ENCODE peak calls at places on chromosome 10, in four cellular contexts. Y is H54, D is tibial artery, N is NCI-H2081. S is an unnamed sample.

GRCh38 chr10:65358565-65358964 is 1567.3 kb upstream of the LRRTM3 start:
- DNase-seq in Y (no peak), D (no peak), N (peak), S (no peak)

GRCh38 chr10:108852211-108852610 is 1071.1 kb downstream of the XPNPEP1 start:
- DNase-seq in Y (no peak), N (no peak), D (no peak), S (no peak)

GRCh38 chr10:47406870-47407648 is 23.0 kb upstream of the ZNF488 start:
- DNase-seq in D (peak), Y (peak), N (no peak), S (peak)

GRCh38 chr10:81502677-81503359 is 372.2 kb upstream of the NRG3 start:
- DNase-seq in N (no peak), Y (no peak), D (no peak), S (no peak)

GRCh38 chr10:47259521-47259920 is 40.5 kb upstream of the GDF10 start:
- DNase-seq in D (no peak), N (no peak), Y (no peak), S (no peak)

GRCh38 chr10:123771877-123772644 is 105.9 kb downstream of the GPR26 start:
- DNase-seq in D (no peak), Y (no peak), N (no peak), S (no peak)

GRCh38 chr10:97109562-97109961 is 76.2 kb downstream of the SLIT1 start:
- DNase-seq in N (peak), Y (no peak), D (no peak), S (no peak)

GRCh38 chr10:10986606-10987005 is 31.1 kb upstream of the CELF2 start:
- DNase-seq in N (no peak), D (no peak), Y (no peak), S (no peak)

S was measured in H1.